ENCODE peak calls at places on chromosomes 7 and 10, in four cellular contexts. Y is OCI-LY7, F is hepatocyte, G is PC-3. W is an unnamed sample.

GRCh38 chr7:73520673-73521635 is 1.1 kb downstream of the BAZ1B start:
- DNase-seq in G (peak), Y (peak), F (peak), W (peak)

GRCh38 chr10:112140110-112140755 is 43.3 kb downstream of the GPAM start:
- DNase-seq in G (peak), F (peak), Y (peak), W (peak)

GRCh38 chr7:111931016-111931517 is 275.1 kb downstream of the DOCK4 start:
- DNase-seq in G (peak), F (peak), Y (no peak), W (no peak)

GRCh38 chr7:114857605-114858004 is 64.3 kb upstream of the MDFIC start:
- DNase-seq in Y (no peak), G (no peak), F (no peak), W (no peak)

GRCh38 chr7:155483868-155484325 is 26.0 kb downstream of the EN2 start:
- DNase-seq in G (no peak), F (no peak), Y (no peak), W (peak)

GRCh38 chr10:69733791-69734261 is 67.9 kb upstream of the COL13A1 start:
- DNase-seq in G (peak), Y (no peak), F (no peak), W (no peak)

GRCh38 chr10:48205918-48206317 is 68.6 kb downstream of the FRMPD2 start:
- DNase-seq in F (no peak), Y (no peak), G (peak), W (no peak)

GRCh38 chr7:29859491-29860180 is 53.3 kb downstream of the WIPF3 start:
- DNase-seq in Y (no peak), F (no peak), G (no peak), W (no peak)

GRCh38 chr7:102291056-102291915 is 4.6 kb downstream of the SH2B2 start:
- DNase-seq in F (no peak), G (no peak), Y (peak), W (no peak)

GRCh38 chr7:158698657-158699195 is 5.9 kb downstream of the NCAPG2 start:
- DNase-seq in G (no peak), F (no peak), Y (no peak), W (no peak)

GRCh38 chr10:13681095-13681494 is 94.3 kb downstream of the PRPF18 start:
- DNase-seq in F (no peak), G (no peak), Y (no peak), W (no peak)

GRCh38 chr10:329361-330099 is 194.3 kb downstream of the ZMYND11 start:
- DNase-seq in G (peak), Y (peak), F (peak), W (no peak)

GRCh38 chr7:14698239-14698638 is 204.3 kb downstream of the DGKB start:
- DNase-seq in G (peak), Y (no peak), F (no peak), W (no peak)

GRCh38 chr10:132331956-132332749 is at the start of gene LRRC27:
- DNase-seq in F (peak), G (peak), Y (peak), W (peak)

GRCh38 chr7:974172-974571 is 1.2 kb downstream of the COX19 start:
- DNase-seq in F (no peak), Y (no peak), G (no peak), W (no peak)

GRCh38 chr10:104216631-104217030 is 15.5 kb downstream of the CFAP43 start:
- DNase-seq in F (no peak), G (no peak), Y (no peak), W (no peak)

GRCh38 chr10:91652364-91652763 is 19.5 kb upstream of the PPP1R3C start:
- DNase-seq in G (peak), Y (no peak), F (peak), W (no peak)

GRCh38 chr7:133344275-133344674 is 91.4 kb downstream of the EXOC4 start:
- DNase-seq in F (no peak), G (no peak), Y (no peak), W (peak)

GRCh38 chr7:150586778-150587152 is 19.6 kb downstream of the GIMAP4 start:
- DNase-seq in G (no peak), F (no peak), Y (no peak), W (no peak)

GRCh38 chr7:91913612-91914011 is 27.1 kb upstream of the AKAP9 start:
- DNase-seq in F (no peak), G (peak), Y (no peak), W (no peak)

GRCh38 chr10:122495406-122496340 is 34.3 kb downstream of the HTRA1 start:
- DNase-seq in Y (no peak), F (no peak), G (no peak), W (no peak)

GRCh38 chr10:86936661-86937501 is 20.5 kb downstream of the MMRN2 start:
- DNase-seq in G (no peak), F (no peak), Y (no peak), W (no peak)

GRCh38 chr7:11607676-11608075 is 224.3 kb downstream of the THSD7A start:
- DNase-seq in G (no peak), Y (no peak), F (no peak), W (no peak)

GRCh38 chr10:97292097-97292861 is at the start of gene ARHGAP19:
- DNase-seq in G (peak), Y (peak), F (peak), W (peak)
- TF ChIP-seq EZH2phosphoT487 in G (no peak), Y (no peak), F (no peak), W (no peak)

DNA sequence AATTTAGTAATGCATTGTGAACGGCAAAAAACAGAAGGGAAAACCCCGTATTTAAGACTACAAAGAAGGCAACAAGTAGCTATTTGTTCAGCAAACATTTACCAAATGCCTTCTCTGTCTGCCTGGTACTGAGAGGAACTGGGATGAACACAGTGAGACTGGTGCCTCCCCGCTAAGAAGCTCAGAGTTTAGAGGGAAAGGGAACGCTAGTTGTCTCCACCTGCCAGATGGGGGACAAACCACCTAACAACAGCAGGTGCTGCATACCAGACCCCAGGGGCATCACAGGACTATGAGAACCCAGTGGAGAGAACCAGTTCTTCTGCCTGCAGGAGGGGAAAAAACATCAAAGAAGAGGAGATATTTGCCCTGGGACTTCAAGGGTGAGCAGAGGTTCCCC is 147.1 kb downstream of the SLC25A13 start:
- DNase-seq in G (no peak), Y (no peak), F (no peak), W (no peak)
- TF ChIP-seq EZH2phosphoT487 in G (no peak), Y (no peak), F (no peak), W (no peak)

DNA sequence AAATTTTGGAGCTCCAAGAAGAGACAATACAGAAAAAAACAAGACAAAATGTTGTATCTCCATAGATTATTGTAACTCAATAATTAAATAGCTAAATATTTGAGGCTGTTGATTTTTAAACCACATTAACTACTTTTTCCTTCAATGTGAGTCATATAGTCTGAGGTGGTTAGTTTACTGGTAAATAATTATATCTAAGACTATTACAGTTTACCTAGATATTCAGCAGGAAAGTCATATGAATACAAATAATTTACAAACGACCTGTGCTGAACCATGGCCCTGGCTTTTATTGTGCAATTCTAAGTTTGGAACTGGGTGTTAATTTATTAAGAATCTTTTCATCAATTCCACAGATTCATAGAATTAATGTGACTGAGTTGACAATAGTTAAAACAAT is 22.2 kb downstream of the CREB5 start:
- DNase-seq in Y (no peak), G (no peak), F (no peak), W (no peak)
- TF ChIP-seq EZH2phosphoT487 in Y (no peak), G (no peak), F (no peak), W (no peak)

DNA sequence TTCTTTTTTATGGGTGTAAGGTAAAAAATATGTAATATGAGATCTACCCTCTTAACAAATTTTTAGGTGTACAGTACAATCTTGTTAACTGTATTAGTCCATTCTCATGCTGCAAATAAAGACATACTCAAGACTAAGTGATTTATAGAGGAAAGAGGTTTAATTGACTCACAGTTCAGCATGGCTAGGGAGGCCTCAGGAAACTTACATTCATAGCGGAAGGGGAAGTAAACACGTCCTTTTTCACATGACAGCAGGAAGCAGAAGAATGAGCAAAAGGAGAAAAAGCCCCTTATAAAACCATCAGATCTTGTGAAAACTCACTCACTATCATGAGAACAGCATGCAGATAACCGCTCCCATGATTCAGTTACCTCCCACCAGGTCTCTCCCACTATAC is 127.5 kb downstream of the WNT2 start:
- DNase-seq in Y (no peak), F (no peak), G (no peak), W (no peak)
- TF ChIP-seq EZH2phosphoT487 in Y (no peak), F (no peak), G (no peak), W (no peak)

DNA sequence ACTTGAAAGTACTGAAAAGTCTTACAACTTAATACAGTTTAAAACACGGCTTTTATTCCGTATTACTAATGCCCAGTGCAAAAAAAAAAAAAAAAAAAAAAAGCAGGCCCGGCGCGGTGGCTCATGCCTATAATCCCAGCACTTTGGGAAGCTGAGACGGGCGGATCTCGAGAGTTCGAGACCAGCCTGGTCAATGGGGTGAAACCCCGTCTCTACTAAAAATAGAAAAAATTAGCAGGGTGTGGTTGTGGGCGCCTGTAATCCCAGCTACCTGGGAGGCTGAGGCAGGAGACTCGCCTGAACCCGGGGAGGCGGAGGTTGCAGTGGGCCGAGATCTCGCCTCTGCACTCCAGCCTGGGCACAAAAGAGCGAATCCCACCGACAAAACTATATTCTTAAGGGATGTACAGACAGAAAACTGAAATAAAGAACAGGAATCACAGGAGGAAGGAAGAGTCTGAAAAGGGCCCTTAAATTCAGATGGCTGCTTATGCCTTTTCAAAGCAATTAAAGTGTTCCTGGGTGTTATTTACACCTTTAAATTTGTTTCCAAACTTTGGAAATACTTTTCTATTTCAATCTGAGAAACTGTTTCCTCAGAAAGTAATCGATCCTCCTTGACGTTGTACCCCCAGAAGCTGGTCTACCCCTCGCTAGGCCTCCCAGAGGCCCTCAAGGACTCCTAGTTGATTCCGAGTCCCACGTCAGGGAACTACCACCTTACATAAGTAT is 2.1 kb upstream of the KMT2E start:
- DNase-seq in G (no peak), Y (peak), F (no peak), W (no peak)
- TF ChIP-seq EZH2phosphoT487 in G (no peak), Y (no peak), F (no peak), W (no peak)